ENCODE peak calls at places on chromosomes 1 and 21, in eight cellular contexts. J is stimulated activated CD4-positive, alpha-beta T cell treated with anti-CD3 and anti-CD28 coated beads, Interleukin-15, amount 100 ng/mL, for 1 hour; B is ELR; Z is mucosa of descending colon; K is A673; S is LoVo; V is astrocyte of the spinal cord; Y is pulmonary artery endothelial cell. T is an unnamed sample.

GRCh38 chr1:112956503-112957132 is 622 bp upstream of the SLC16A1 start:
- DNase-seq in J (peak), B (no peak), Z (peak), K (no peak), S (no peak), V (no peak), Y (no peak), T (no peak)

GRCh38 chr1:192491804-192492554 is 83.6 kb upstream of the RGS1 start:
- DNase-seq in J (no peak), B (no peak), Z (no peak), K (no peak), S (no peak), V (peak), Y (no peak), T (no peak)

GRCh38 chr1:203573730-203574129 is 52.9 kb upstream of the ATP2B4 start:
- DNase-seq in J (no peak), B (no peak), Z (no peak), K (no peak), S (no peak), V (no peak), Y (no peak), T (no peak)

GRCh38 chr1:236495359-236496120 is 28.2 kb upstream of the LGALS8 start:
- DNase-seq in J (no peak), B (no peak), Z (no peak), K (no peak), S (no peak), V (no peak), Y (no peak), T (no peak)

GRCh38 chr1:173476197-173476663 is 905 bp upstream of the PRDX6 start:
- DNase-seq in J (no peak), B (peak), Z (no peak), K (no peak), S (no peak), V (no peak), Y (no peak), T (peak)

GRCh38 chr1:57033222-57034019 is 67.6 kb upstream of the C8B start:
- DNase-seq in J (no peak), B (no peak), Z (no peak), K (no peak), S (no peak), V (no peak), Y (no peak), T (no peak)

GRCh38 chr1:15525043-15525958 is 1.3 kb upstream of the CASP9 start:
- DNase-seq in J (no peak), B (peak), Z (peak), K (peak), S (no peak), V (peak), Y (peak), T (no peak)

GRCh38 chr21:25818156-25818950 is 83.6 kb downstream of the GABPA start:
- DNase-seq in J (no peak), B (no peak), Z (no peak), K (no peak), S (no peak), V (no peak), Y (no peak), T (peak)

GRCh38 chr1:117026361-117026760 is 24.8 kb downstream of the CD101 start:
- DNase-seq in J (no peak), B (no peak), Z (no peak), K (no peak), S (no peak), V (no peak), Y (peak), T (no peak)

GRCh38 chr1:174969977-174970376 is 29.8 kb upstream of the CACYBP start:
- DNase-seq in J (no peak), B (no peak), Z (no peak), K (no peak), S (no peak), V (peak), Y (no peak), T (no peak)

GRCh38 chr1:27979151-27979858 is 19.5 kb downstream of the XKR8 start:
- DNase-seq in J (no peak), B (peak), Z (peak), K (peak), S (peak), V (peak), Y (peak), T (no peak)

GRCh38 chr1:89863165-89863835 is 42.5 kb downstream of the LRRC8D start:
- DNase-seq in J (no peak), B (no peak), Z (no peak), K (no peak), S (no peak), V (no peak), Y (no peak), T (no peak)

T was measured in ELF-1.